ENCODE peak calls at places on chromosomes 12 and 14, in nine cellular contexts. T, D, U, P, G, M, V, N and R are unnamed samples.

GRCh38 chr12:128626808-128627320 is 196.9 kb downstream of the SLC15A4 start:
- DNase-seq in T (no peak), D (no peak), U (no peak), P (no peak), G (no peak), M (no peak), V (no peak), N (no peak), R (no peak)

GRCh38 chr12:98294426-98294825 is 221.0 kb upstream of the TMPO start:
- DNase-seq in T (no peak), D (no peak), U (no peak), P (no peak), G (no peak), M (no peak), V (no peak), N (no peak), R (no peak)

GRCh38 chr14:75440733-75441474 is 13.1 kb downstream of the JDP2 start:
- DNase-seq in T (peak; percentile 24), D (no peak), U (peak; percentile 94), P (no peak), G (peak; percentile 95), M (no peak), V (peak; percentile 95), N (no peak), R (no peak)

GRCh38 chr12:131950182-131950913 is 606 bp downstream of the EP400 start:
- DNase-seq in T (no peak), D (peak; percentile 70), U (no peak), P (peak; percentile 18), G (peak; percentile 61), M (no peak), V (no peak), N (no peak), R (peak; percentile 73)

GRCh38 chr14:27026097-27026496 is 428.3 kb upstream of the NOVA1 start:
- DNase-seq in T (no peak), D (no peak), U (no peak), P (no peak), G (no peak), M (no peak), V (no peak), N (no peak), R (no peak)

GRCh38 chr12:25347716-25348261 is 97.1 kb upstream of the KRAS start:
- DNase-seq in T (no peak), D (peak; percentile 66), U (no peak), P (peak; percentile 81), G (peak; percentile 16), M (no peak), V (no peak), N (no peak), R (no peak)

GRCh38 chr14:87990687-87991086 is 2.3 kb downstream of the GALC start:
- DNase-seq in T (no peak), D (peak; percentile 16), U (no peak), P (no peak), G (no peak), M (no peak), V (no peak), N (no peak), R (no peak)

GRCh38 chr12:96396914-96397313 is 3.3 kb downstream of the CDK17 start:
- DNase-seq in T (no peak), D (no peak), U (no peak), P (no peak), G (no peak), M (no peak), V (no peak), N (no peak), R (no peak)

GRCh38 chr14:50997712-50998111 is 53.4 kb upstream of the PYGL start:
- DNase-seq in T (no peak), D (no peak), U (no peak), P (peak; percentile 67), G (no peak), M (no peak), V (no peak), N (no peak), R (no peak)

GRCh38 chr14:95318399-95318834 is 1.3 kb downstream of the CLMN start:
- DNase-seq in T (no peak), D (no peak), U (no peak), P (no peak), G (no peak), M (no peak), V (no peak), N (no peak), R (no peak)

GRCh38 chr14:89531661-89532335 is 114.8 kb upstream of the FOXN3 start:
- DNase-seq in T (no peak), D (no peak), U (no peak), P (no peak), G (no peak), M (peak; percentile 35), V (no peak), N (no peak), R (no peak)

GRCh38 chr12:87796961-87797516 is 232.2 kb downstream of the C12orf50 start:
- DNase-seq in T (no peak), D (peak; percentile 67), U (no peak), P (no peak), G (peak; percentile 38), M (no peak), V (no peak), N (no peak), R (no peak)

GRCh38 chr12:104750061-104750460 is 208.0 kb downstream of the SLC41A2 start:
- DNase-seq in T (peak; percentile 8), D (peak; percentile 72), U (peak; percentile 75), P (no peak), G (peak; percentile 61), M (no peak), V (peak; percentile 47), N (no peak), R (peak; percentile 10)

GRCh38 chr12:108307006-108307405 is 32.1 kb downstream of the CMKLR1 start:
- DNase-seq in T (no peak), D (peak; percentile 93), U (peak; percentile 35), P (no peak), G (peak; percentile 86), M (no peak), V (peak; percentile 20), N (no peak), R (no peak)

GRCh38 chr14:26163761-26164160 is 434.1 kb downstream of the NOVA1 start:
- DNase-seq in T (peak; percentile 52), D (peak; percentile 18), U (peak; percentile 20), P (peak; percentile 84), G (peak; percentile 67), M (peak; percentile 47), V (peak; percentile 60), N (no peak), R (peak; percentile 58)

GRCh38 chr12:12095016-12095415 is 24.3 kb downstream of the BCL2L14 start:
- DNase-seq in T (no peak), D (no peak), U (peak; percentile 52), P (no peak), G (no peak), M (no peak), V (peak; percentile 17), N (no peak), R (no peak)

GRCh38 chr12:12088761-12089160 is 18.0 kb downstream of the BCL2L14 start:
- DNase-seq in T (peak; percentile 18), D (no peak), U (no peak), P (no peak), G (peak; percentile 11), M (no peak), V (no peak), N (no peak), R (peak; percentile 29)

GRCh38 chr12:12088147-12088546 is 17.4 kb downstream of the BCL2L14 start:
- DNase-seq in T (peak; percentile 20), D (no peak), U (no peak), P (no peak), G (no peak), M (no peak), V (no peak), N (no peak), R (peak; percentile 41)

GRCh38 chr12:12094481-12094880 is 23.7 kb downstream of the BCL2L14 start:
- DNase-seq in T (no peak), D (no peak), U (no peak), P (no peak), G (no peak), M (peak; percentile 33), V (no peak), N (no peak), R (no peak)

DNA sequence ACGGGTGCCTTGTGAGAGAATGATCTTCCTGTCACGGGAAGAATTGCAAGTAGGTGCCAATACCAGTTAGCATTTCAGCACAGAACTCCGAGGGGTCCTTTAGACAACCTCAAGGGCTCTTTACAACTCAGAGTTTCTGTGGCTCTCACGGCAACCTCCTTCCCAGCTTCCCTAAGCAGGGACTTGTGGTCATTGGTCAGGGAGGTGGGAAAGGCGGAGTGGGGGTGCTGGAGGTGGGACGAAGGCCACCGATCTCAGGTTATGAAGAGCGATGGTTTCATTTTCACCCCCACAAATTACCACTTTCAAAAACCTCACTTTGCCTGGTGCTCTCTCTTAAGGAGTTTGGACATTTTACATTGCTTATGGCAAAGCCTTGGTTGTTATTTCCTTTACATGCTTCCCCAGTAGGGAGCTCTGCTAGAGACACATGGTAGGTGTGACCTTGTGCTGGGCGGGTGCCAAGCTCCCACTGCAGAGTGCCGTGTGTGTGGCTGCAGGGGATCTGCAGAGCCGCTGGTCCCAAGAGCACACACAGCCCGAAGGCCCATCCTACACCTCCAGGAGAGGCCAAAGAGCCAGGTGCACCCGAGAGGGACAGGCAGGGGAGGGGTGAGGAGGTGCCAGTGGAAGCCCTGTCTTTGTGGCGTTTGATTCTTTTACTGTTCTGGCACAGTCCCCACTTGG is 21.4 kb downstream of the BCL2L14 start:
- DNase-seq in T (peak; percentile 49), D (no peak), U (no peak), P (no peak), G (no peak), M (peak; percentile 46), V (peak; percentile 20), N (no peak), R (no peak)
- H3K9ac ChIP-seq in T (no peak overlapping the region), D (no peak overlapping the region), U (no peak overlapping the region), P (no peak overlapping the region), G (no peak overlapping the region), M (no peak overlapping the region), V (no peak overlapping the region), N (no peak overlapping the region), R (no peak overlapping the region)

GRCh38 chr14:68976160-68977067 is 2.7 kb downstream of the ACTN1 start:
- DNase-seq in T (no peak), D (peak; percentile 72), U (peak; percentile 48), P (no peak), G (peak; percentile 69), M (no peak), V (peak; percentile 56), N (no peak), R (peak; percentile 55)
- H3K9ac ChIP-seq in T (no peak overlapping the region), D (peak overlapping the region; percentile 97), U (peak overlapping the region; percentile 100), P (peak overlapping the region; percentile 95), G (peak overlapping the region; percentile 97), M (peak overlapping the region; percentile 26), V (peak overlapping the region; percentile 96), N (no peak overlapping the region), R (peak overlapping the region; percentile 83)

DNA sequence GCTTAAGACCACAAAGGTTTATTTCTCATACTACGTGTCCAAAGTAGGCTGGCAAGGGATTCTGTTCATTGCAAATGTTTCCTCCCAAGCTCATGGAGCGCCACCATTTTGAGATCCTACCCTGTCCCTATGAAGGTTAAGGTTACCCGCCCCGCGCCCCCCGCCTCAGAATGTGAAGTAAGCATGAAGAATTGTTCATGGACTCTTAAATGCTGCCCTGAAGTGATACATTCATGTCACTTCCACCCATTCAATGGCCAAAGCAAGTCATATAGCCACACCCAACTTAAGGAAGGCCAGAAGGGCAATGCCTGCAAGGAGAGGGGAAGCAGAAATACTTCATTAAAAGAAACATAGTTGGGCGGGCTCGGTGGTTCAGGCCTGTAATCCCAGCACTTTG is 4.2 kb downstream of the TMEM253 start:
- DNase-seq in T (no peak), D (no peak), U (no peak), P (no peak), G (no peak), M (no peak), V (no peak), N (no peak), R (peak; percentile 30)
- H3K9ac ChIP-seq in T (no peak overlapping the region), D (peak overlapping the region; percentile 97), U (no peak overlapping the region), P (peak overlapping the region; percentile 98), G (peak overlapping the region; percentile 98), M (no peak overlapping the region), V (no peak overlapping the region), N (no peak overlapping the region), R (peak overlapping the region; percentile 96)

GRCh38 chr12:120367924-120368788 is 808 bp downstream of the MSI1 start:
- DNase-seq in T (peak; percentile 62), D (peak; percentile 44), U (no peak), P (peak; percentile 53), G (peak; percentile 41), M (no peak), V (no peak), N (no peak), R (peak; percentile 82)
- H3K9ac ChIP-seq in T (no peak overlapping the region), D (no peak overlapping the region), U (no peak overlapping the region), P (peak overlapping the region; percentile 81), G (no peak overlapping the region), M (peak overlapping the region; percentile 72), V (no peak overlapping the region), N (peak overlapping the region; percentile 97), R (peak overlapping the region; percentile 68)